ENCODE peak calls at places on chromosome 1, in four cellular contexts. One of them, this sample, is unnamed.

GRCh38 chr1:83516369-83516768 is 482.6 kb downstream of the TTLL7 start:
- DNase-seq in cardiac muscle cell: no peak
- DNase-seq in ELF-1: no peak
- DNase-seq in posterior cingulate gyrus: no peak
- DNase-seq in this sample: no peak

GRCh38 chr1:1270813-1271212 is 2.8 kb downstream of the UBE2J2 start:
- DNase-seq in cardiac muscle cell: peak
- DNase-seq in ELF-1: no peak
- DNase-seq in posterior cingulate gyrus: no peak
- DNase-seq in this sample: no peak

GRCh38 chr1:167687919-167688519 is 33.8 kb upstream of the MPZL1 start:
- DNase-seq in cardiac muscle cell: peak
- DNase-seq in ELF-1: peak
- DNase-seq in posterior cingulate gyrus: peak
- DNase-seq in this sample: peak

GRCh38 chr1:28239004-28239403 is 3.1 kb downstream of the ATP5IF1 start:
- DNase-seq in cardiac muscle cell: no peak
- DNase-seq in ELF-1: no peak
- DNase-seq in posterior cingulate gyrus: no peak
- DNase-seq in this sample: no peak

GRCh38 chr1:22828151-22828817 is 117.6 kb downstream of the EPHB2 start:
- DNase-seq in cardiac muscle cell: no peak
- DNase-seq in ELF-1: no peak
- DNase-seq in posterior cingulate gyrus: no peak
- DNase-seq in this sample: no peak

GRCh38 chr1:151510957-151511635 is at the start of gene CGN:
- DNase-seq in cardiac muscle cell: peak
- DNase-seq in ELF-1: peak
- DNase-seq in posterior cingulate gyrus: peak
- DNase-seq in this sample: peak

GRCh38 chr1:29806646-29807319 is 570.5 kb downstream of the PTPRU start:
- DNase-seq in cardiac muscle cell: no peak
- DNase-seq in ELF-1: no peak
- DNase-seq in posterior cingulate gyrus: no peak
- DNase-seq in this sample: no peak

GRCh38 chr1:91282695-91283420 is 121.8 kb downstream of the HFM1 start:
- DNase-seq in cardiac muscle cell: peak
- DNase-seq in ELF-1: peak
- DNase-seq in posterior cingulate gyrus: peak
- DNase-seq in this sample: peak

GRCh38 chr1:22287946-22288520 is 145.1 kb upstream of the WNT4 start:
- DNase-seq in cardiac muscle cell: no peak
- DNase-seq in ELF-1: no peak
- DNase-seq in posterior cingulate gyrus: no peak
- DNase-seq in this sample: peak

GRCh38 chr1:187146388-187146787 is 317.6 kb downstream of the PLA2G4A start:
- DNase-seq in cardiac muscle cell: no peak
- DNase-seq in ELF-1: no peak
- DNase-seq in posterior cingulate gyrus: no peak
- DNase-seq in this sample: no peak

GRCh38 chr1:220243947-220244346 is 28.3 kb downstream of the RAB3GAP2 start:
- DNase-seq in cardiac muscle cell: no peak
- DNase-seq in ELF-1: no peak
- DNase-seq in posterior cingulate gyrus: no peak
- DNase-seq in this sample: no peak